ENCODE peak calls at places on chromosomes 5 and 9, in four cellular contexts. G is heart left ventricle, R is H7, Z is aorta. U is an unnamed sample.

GRCh38 chr9:133063500-133064231 is 1.9 kb downstream of the CEL start:
- DNase-seq in G (no peak), R (peak), Z (peak), U (peak)

GRCh38 chr5:56273376-56274005 is 40.4 kb upstream of the ANKRD55 start:
- DNase-seq in G (no peak), R (no peak), Z (no peak), U (no peak)

GRCh38 chr9:120985759-120986353 is 59.3 kb upstream of the TRAF1 start:
- DNase-seq in Z (no peak), R (peak), G (no peak), U (no peak)

GRCh38 chr9:26125693-26126092 is 447.4 kb upstream of the TUSC1 start:
- DNase-seq in G (no peak), R (no peak), Z (no peak), U (no peak)

GRCh38 chr5:53076014-53076413 is 33.5 kb downstream of the MOCS2 start:
- DNase-seq in G (no peak), R (no peak), Z (no peak), U (no peak)

GRCh38 chr5:57094753-57095683 is 78.8 kb upstream of the GPBP1 start:
- DNase-seq in R (no peak), G (no peak), Z (no peak), U (no peak)

GRCh38 chr9:135492886-135493669 is 7.4 kb upstream of the MRPS2 start:
- DNase-seq in G (no peak), R (no peak), Z (peak), U (peak)

GRCh38 chr9:12640021-12640587 is 53.1 kb upstream of the TYRP1 start:
- DNase-seq in R (no peak), G (no peak), Z (no peak), U (no peak)

GRCh38 chr5:42360641-42361320 is 62.5 kb upstream of the GHR start:
- DNase-seq in G (no peak), R (peak), Z (no peak), U (no peak)

GRCh38 chr9:93427655-93428379 is 23.7 kb upstream of the FAM120A start:
- DNase-seq in Z (no peak), G (no peak), R (no peak), U (no peak)

GRCh38 chr9:99513441-99514112 is 291.5 kb downstream of the SEC61B start:
- DNase-seq in R (no peak), G (no peak), Z (no peak), U (peak)

GRCh38 chr5:139457653-139458306 is 4.8 kb downstream of the ECSCR start:
- DNase-seq in Z (peak), R (no peak), G (no peak), U (no peak)

GRCh38 chr5:57486206-57486605 is 3.6 kb upstream of the ACTBL2 start:
- DNase-seq in R (no peak), G (no peak), Z (no peak), U (no peak)

GRCh38 chr9:71685988-71686387 is 82.3 kb downstream of the CEMIP2 start:
- DNase-seq in R (no peak), Z (no peak), G (no peak), U (no peak)

GRCh38 chr5:58348996-58349728 is 110.7 kb downstream of the PLK2 start:
- DNase-seq in Z (no peak), R (no peak), G (no peak), U (peak)

GRCh38 chr9:105132576-105132975 is 111.9 kb upstream of the SLC44A1 start:
- DNase-seq in Z (no peak), R (no peak), G (no peak), U (peak)

GRCh38 chr5:74206571-74207550 is 433.7 kb downstream of the ENC1 start:
- DNase-seq in G (peak), R (peak), Z (peak), U (peak)

GRCh38 chr9:107425110-107426025 is 64.2 kb downstream of the KLF4 start:
- DNase-seq in R (peak), G (peak), Z (peak), U (peak)

GRCh38 chr9:5509573-5509972 is 758 bp upstream of the PDCD1LG2 start:
- DNase-seq in Z (no peak), G (no peak), R (no peak), U (peak)

GRCh38 chr9:8329561-8330283 is 530.1 kb upstream of the DMAC1 start:
- DNase-seq in Z (no peak), G (no peak), R (no peak), U (no peak)

GRCh38 chr9:110797611-110798010 is 129.0 kb downstream of the MUSK start:
- DNase-seq in G (no peak), R (no peak), Z (no peak), U (no peak)

GRCh38 chr5:102290004-102290403 is 6.1 kb downstream of the SLCO4C1 start:
- DNase-seq in R (no peak), Z (no peak), G (no peak), U (no peak)

GRCh38 chr9:27339661-27340295 is 42.8 kb upstream of the EQTN start:
- DNase-seq in Z (peak), R (no peak), G (no peak), U (no peak)

GRCh38 chr5:132830436-132831094 is at the start of gene SHROOM1:
- DNase-seq in R (peak), G (peak), Z (peak), U (peak)

GRCh38 chr5:54646285-54647101 is 128.9 kb downstream of the SNX18 start:
- DNase-seq in G (peak), R (peak), Z (peak), U (peak)

GRCh38 chr5:123154857-123155467 is 65.9 kb downstream of the PRDM6 start:
- DNase-seq in G (no peak), Z (no peak), R (no peak), U (no peak)

GRCh38 chr5:98784411-98784810 is 10.9 kb downstream of the RGMB start:
- DNase-seq in Z (no peak), R (no peak), G (no peak), U (no peak)

GRCh38 chr5:72505539-72505938 is 1.7 kb downstream of the ZNF366 start:
- DNase-seq in G (no peak), Z (no peak), R (no peak), U (no peak)
- H3K4me3 ChIP-seq in G (peak), Z (no peak), R (no peak), U (no peak)

DNA sequence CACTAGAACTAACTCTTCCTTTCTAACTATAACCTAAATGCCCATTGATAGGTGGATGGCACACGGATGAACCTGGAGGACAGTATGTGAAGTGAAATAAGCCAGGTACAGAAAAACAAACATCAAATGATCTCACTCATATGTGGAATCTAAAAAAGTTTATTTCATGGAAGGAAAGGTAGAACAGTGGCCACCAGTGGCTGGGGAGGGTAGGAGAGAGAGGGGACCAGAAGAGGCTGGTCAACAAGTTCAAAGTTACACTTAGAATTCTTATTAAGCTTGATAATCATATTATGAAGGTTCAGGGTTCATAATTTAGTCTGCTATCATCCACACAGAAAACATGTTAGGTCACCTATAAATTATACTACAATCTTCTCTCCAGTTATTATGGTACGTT is 107.6 kb upstream of the SLC12A2 start:
- DNase-seq in Z (no peak), G (no peak), R (no peak), U (no peak)
- H3K4me3 ChIP-seq in Z (no peak), G (no peak), R (no peak), U (no peak)

GRCh38 chr5:34709861-34710673 is 53.9 kb downstream of the RAI14 start:
- DNase-seq in G (no peak), Z (no peak), R (no peak), U (peak)
- H3K4me3 ChIP-seq in G (no peak), Z (no peak), R (no peak), U (peak)

GRCh38 chr9:35908484-35909125 is 685 bp upstream of the SPAAR start:
- DNase-seq in G (peak), Z (no peak), R (peak), U (peak)

GRCh38 chr9:35907732-35908483 is 1.4 kb upstream of the SPAAR start:
- DNase-seq in Z (peak), G (peak), R (peak), U (peak)

GRCh38 chr9:35905912-35906679 is at the start of gene HRCT1:
- DNase-seq in G (peak), R (no peak), Z (peak), U (peak)

GRCh38 chr9:35904966-35905781 is 828 bp upstream of the HRCT1 start:
- DNase-seq in G (no peak), R (no peak), Z (no peak), U (peak)

DNA sequence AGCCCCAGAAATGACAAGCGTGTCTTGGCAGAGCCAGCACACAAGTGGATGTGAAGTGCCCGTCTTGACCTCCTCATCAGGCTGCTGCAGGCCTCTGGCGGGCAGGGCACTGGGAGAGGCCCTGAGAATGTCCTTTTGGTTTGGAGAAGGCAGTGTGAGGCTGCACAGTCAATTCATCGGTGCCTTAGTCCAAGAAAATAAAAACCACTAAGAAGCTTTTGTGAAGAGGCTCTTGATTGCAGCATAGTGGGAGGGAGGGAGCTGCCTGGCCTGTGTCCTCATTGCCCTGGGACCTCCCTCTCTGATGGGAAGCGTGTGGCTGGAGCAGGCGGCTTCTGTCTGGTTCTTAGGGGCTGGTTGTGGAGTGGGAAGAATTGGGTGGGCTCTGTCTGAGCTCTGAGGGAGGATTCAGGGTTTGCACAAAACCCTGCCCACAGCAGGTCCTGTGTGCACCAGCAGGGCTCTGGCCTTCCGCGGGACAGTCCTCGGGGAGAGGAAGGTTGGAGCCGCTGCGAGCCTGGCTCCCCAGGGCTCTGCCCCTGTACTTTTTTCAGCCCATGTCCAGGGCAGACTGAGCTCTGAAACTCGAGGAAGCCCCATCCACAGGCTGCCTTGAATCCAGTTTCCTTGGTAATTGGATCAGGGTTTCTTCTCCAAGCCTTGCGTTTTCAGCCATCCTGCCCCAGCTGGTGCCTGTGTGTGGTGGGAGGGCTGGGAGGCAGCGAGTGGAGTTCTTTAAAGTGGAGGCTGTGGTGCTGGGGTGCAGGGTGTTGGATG is 1.1 kb downstream of the HRCT1 start:
- DNase-seq in Z (peak), R (peak), G (peak), U (peak)
- H3K4me3 ChIP-seq in Z (no peak), R (no peak), G (peak), U (peak)

GRCh38 chr5:170247363-170247762 is 14.6 kb downstream of the C5orf58 start:
- DNase-seq in R (no peak), Z (no peak), G (no peak), U (no peak)
- H3K4me3 ChIP-seq in R (no peak), Z (no peak), G (no peak), U (no peak)

U was measured in osteoblast.